ENCODE peak calls at places on chromosomes 1 and 21, in four cellular contexts. D, T, S and Y are unnamed samples.

GRCh38 chr1:15201849-15202551 is 45.0 kb upstream of the FHAD1 start:
- DNase-seq in D (no peak), T (no peak), S (no peak), Y (no peak)

GRCh38 chr1:236159704-236160539 is 17.6 kb downstream of the GPR137B start:
- DNase-seq in D (no peak), T (no peak), S (no peak), Y (no peak)

GRCh38 chr1:17883662-17884395 is 128.7 kb downstream of the ACTL8 start:
- DNase-seq in D (no peak), T (no peak), S (no peak), Y (no peak)

GRCh38 chr1:22652881-22653316 is at the start of gene C1QB:
- DNase-seq in D (no peak), T (no peak), S (no peak), Y (no peak)

GRCh38 chr1:15347182-15347581 is 62.5 kb upstream of the EFHD2 start:
- DNase-seq in D (no peak), T (no peak), S (no peak), Y (no peak)

GRCh38 chr1:181768216-181768929 is 285.1 kb downstream of the CACNA1E start:
- DNase-seq in D (no peak), T (no peak), S (no peak), Y (no peak)

GRCh38 chr1:227891955-227892871 is 55.5 kb downstream of the WNT9A start:
- DNase-seq in D (no peak), T (peak), S (no peak), Y (no peak)

GRCh38 chr1:44485229-44485932 is 80.3 kb downstream of the RNF220 start:
- DNase-seq in D (no peak), T (peak), S (peak), Y (no peak)

GRCh38 chr1:153661111-153661708 is 2.7 kb downstream of the SNAPIN start:
- DNase-seq in D (no peak), T (peak), S (no peak), Y (no peak)

GRCh38 chr1:224726783-224727182 is 110.7 kb downstream of the CNIH3 start:
- DNase-seq in D (no peak), T (no peak), S (no peak), Y (no peak)

GRCh38 chr1:181349512-181349911 is 133.8 kb upstream of the CACNA1E start:
- DNase-seq in D (no peak), T (no peak), S (no peak), Y (no peak)

GRCh38 chr1:116693759-116694482 is 26.4 kb upstream of the IGSF3 start:
- DNase-seq in D (no peak), T (no peak), S (peak), Y (no peak)

GRCh38 chr1:62637392-62638105 is 40.2 kb downstream of the ANGPTL3 start:
- DNase-seq in D (no peak), T (peak), S (no peak), Y (no peak)

GRCh38 chr1:28853033-28853742 is 41.2 kb downstream of the OPRD1 start:
- DNase-seq in D (no peak), T (peak), S (no peak), Y (no peak)

GRCh38 chr1:118101989-118102388 is 83.0 kb downstream of the SPAG17 start:
- DNase-seq in D (no peak), T (no peak), S (no peak), Y (no peak)

GRCh38 chr1:161885013-161885412 is 118.9 kb downstream of the ATF6 start:
- DNase-seq in D (no peak), T (no peak), S (peak), Y (no peak)

GRCh38 chr1:205344010-205344808 is 12.5 kb downstream of the KLHDC8A start:
- DNase-seq in D (no peak), T (peak), S (no peak), Y (no peak)

GRCh38 chr1:166980818-166981217 is 5.5 kb upstream of the ILDR2 start:
- DNase-seq in D (no peak), T (no peak), S (peak), Y (no peak)

GRCh38 chr1:21873174-21873573 is 61.1 kb downstream of the LDLRAD2 start:
- DNase-seq in D (no peak), T (no peak), S (no peak), Y (no peak)

GRCh38 chr1:227944066-227944930 is 3.4 kb downstream of the WNT9A start:
- DNase-seq in D (no peak), T (no peak), S (no peak), Y (no peak)

GRCh38 chr1:14999441-14999840 is 154.1 kb upstream of the TMEM51 start:
- DNase-seq in D (no peak), T (no peak), S (no peak), Y (no peak)

GRCh38 chr1:185632659-185633428 is 101.3 kb upstream of the HMCN1 start:
- DNase-seq in D (no peak), T (no peak), S (no peak), Y (no peak)

GRCh38 chr21:38264581-38264980 is 7.8 kb downstream of the KCNJ15 start:
- DNase-seq in D (no peak), T (no peak), S (no peak), Y (no peak)

GRCh38 chr1:152415454-152416227 is 1.6 kb upstream of the CRNN start:
- DNase-seq in D (no peak), T (no peak), S (no peak), Y (no peak)

GRCh38 chr21:31136891-31137290 is 98.6 kb upstream of the KRTAP19-8 start:
- DNase-seq in D (no peak), T (no peak), S (no peak), Y (no peak)

GRCh38 chr1:17010601-17011438 is 908 bp downstream of the ATP13A2 start:
- DNase-seq in D (no peak), T (no peak), S (peak), Y (peak)

GRCh38 chr1:20699558-20699957 is 18.2 kb downstream of the KIF17 start:
- DNase-seq in D (no peak), T (no peak), S (no peak), Y (no peak)

GRCh38 chr1:20345419-20345818 is 54.7 kb downstream of the VWA5B1 start:
- DNase-seq in D (no peak), T (no peak), S (no peak), Y (no peak)

GRCh38 chr1:81834921-81835698 is 34.4 kb downstream of the ADGRL2 start:
- DNase-seq in D (peak), T (no peak), S (no peak), Y (no peak)

DNA sequence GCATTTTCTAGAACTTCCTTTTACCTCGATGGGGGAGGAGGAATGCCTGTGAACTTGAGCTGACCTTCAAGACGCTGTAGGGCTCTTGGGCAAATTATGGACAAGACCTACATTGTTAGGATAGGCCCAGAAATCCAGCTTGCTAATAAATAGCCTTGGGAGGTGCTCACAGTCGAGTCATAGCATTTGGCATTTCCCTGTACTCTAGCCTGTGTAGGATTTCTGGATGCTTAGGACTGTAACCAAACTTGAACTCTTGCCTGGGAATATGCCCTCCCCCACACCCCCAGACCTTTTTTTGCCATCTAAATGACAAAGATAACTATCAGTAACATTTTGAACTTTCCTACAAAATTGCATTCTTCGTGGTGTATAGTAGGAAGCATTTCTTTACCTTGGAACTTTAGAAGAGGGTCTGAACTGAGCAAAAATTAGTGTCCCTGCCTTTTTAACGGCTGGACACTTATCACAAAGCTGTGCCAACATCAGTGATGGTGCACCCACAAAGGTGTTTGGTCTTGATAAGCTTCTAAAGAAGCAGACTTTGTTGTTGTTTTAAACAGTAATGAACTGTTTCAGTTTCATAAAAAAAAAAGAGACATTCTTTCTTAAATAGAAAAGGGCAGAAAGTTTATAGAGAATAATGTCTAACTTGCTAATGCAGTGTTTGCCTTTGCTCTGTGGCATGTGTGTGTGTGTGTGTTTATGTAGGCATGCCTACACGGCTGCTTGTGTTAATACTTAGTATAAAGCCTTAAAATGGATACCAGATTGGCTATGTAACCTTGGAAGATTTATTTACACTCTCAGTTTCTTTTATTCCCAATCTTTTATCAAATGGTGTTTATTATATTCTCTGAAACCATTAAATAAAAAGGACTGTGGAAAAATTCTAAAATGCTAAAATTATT is 88.2 kb downstream of the NFIA start:
- DNase-seq in D (no peak), T (no peak), S (peak), Y (no peak)
- TF ChIP-seq EZH2phosphoT487 in D (no peak), T (no peak), S (no peak), Y (no peak)

DNA sequence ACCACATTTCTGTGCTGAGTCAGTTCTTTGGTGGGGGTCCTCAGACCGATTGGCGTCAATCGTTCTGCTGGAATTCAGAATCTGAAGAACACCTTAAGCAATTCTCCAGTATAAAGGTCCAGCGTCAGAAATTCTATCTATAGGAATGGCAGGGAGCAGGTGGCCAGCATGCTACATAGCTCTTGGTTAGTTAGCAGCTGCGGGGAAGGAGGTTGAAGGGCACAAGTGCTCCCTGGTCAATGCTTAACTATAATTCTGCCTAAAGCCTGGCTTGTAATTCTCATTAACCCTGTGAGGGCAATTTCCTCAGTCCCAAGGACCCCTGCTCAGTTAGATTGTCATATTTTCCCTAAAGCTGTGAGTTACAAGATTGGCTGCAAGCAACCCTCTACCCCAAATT is 54.3 kb upstream of the GALNT2 start:
- DNase-seq in D (no peak), T (no peak), S (no peak), Y (no peak)
- TF ChIP-seq CTCF in D (no peak), T (no peak), S (no peak), Y (no peak)

GRCh38 chr1:179824265-179824664 is 53.3 kb downstream of the TOR1AIP2 start:
- DNase-seq in D (no peak), T (no peak), S (no peak), Y (no peak)
- TF ChIP-seq EZH2phosphoT487 in D (no peak), T (no peak), S (no peak), Y (no peak)

GRCh38 chr1:1297802-1298424 is 9.8 kb downstream of the ACAP3 start:
- DNase-seq in D (no peak), T (no peak), S (no peak), Y (no peak)

GRCh38 chr1:1302006-1302430 is 5.7 kb downstream of the ACAP3 start:
- DNase-seq in D (no peak), T (peak), S (no peak), Y (peak)

GRCh38 chr1:1298861-1299685 is 8.7 kb downstream of the ACAP3 start:
- DNase-seq in D (no peak), T (peak), S (no peak), Y (no peak)

GRCh38 chr1:1300352-1300739 is 7.4 kb downstream of the ACAP3 start:
- DNase-seq in D (no peak), T (no peak), S (no peak), Y (no peak)

DNA sequence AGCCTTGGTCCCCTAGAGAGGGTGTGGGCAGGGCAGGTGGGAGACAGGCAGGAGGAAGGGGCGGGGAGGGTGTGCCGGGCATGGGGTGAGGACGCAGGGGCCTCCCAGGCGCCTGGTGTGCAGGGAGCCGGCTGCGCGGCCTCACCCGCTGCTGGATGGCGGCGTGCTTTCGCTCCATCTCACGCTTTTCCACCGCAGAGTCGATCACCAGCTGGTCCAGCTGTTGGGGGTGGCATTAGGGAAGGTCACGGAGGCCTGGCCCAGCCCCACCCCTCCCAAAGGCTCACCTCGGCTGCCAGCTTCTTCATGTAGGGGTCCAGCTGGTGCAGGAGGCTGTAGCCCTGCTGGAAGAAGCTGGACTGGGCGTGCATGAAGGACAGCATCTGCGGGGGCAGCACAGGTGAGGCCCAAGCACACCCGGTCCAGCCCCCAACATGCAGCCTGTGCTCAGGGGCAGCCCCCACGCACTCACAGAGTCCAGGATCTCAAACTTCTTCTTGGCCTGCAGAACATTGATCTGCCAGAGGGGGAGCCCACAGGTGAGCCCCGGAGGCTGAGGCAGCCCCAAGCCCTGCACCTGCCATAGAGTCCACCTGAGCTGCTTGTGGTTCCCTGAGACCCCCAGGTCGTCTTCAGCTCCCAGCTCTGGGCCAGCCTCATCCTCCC is 7.9 kb downstream of the ACAP3 start:
- DNase-seq in D (peak), T (peak), S (peak), Y (peak)
- TF ChIP-seq CTCF in D (peak), T (peak), S (peak), Y (peak)